ENCODE peak calls at places on chromosomes 1 and 21, in ten cellular contexts. M is activated T-cell treated with anti-CD3 and anti-CD28 coated beads for 1 hour, U is EH, N is T-helper 2 cell, J is Panc1, C is NCI-H2081, W is NCI-H1092 treated with DMSO at 0.1 percent for 48 hours, K is colonic mucosa, V is EL, A is GDM1. X is an unnamed sample.

GRCh38 chr1:96367791-96368190 is 353.8 kb upstream of the PTBP2 start:
- DNase-seq in M (no peak), U (no peak), N (no peak), J (no peak), C (no peak), W (no peak), K (no peak), V (peak), A (no peak), X (no peak)

GRCh38 chr1:44881011-44881632 is 38.1 kb upstream of the PTCH2 start:
- DNase-seq in M (no peak), U (peak), N (no peak), J (no peak), C (no peak), W (no peak), K (no peak), V (peak), A (no peak), X (no peak)

GRCh38 chr1:47223921-47224675 is 7.9 kb downstream of the TAL1 start:
- DNase-seq in M (no peak), U (no peak), N (no peak), J (no peak), C (no peak), W (no peak), K (no peak), V (no peak), A (no peak), X (no peak)

GRCh38 chr1:25631750-25632495 is 15.3 kb downstream of the MAN1C1 start:
- DNase-seq in M (no peak), U (no peak), N (no peak), J (no peak), C (no peak), W (no peak), K (no peak), V (no peak), A (no peak), X (no peak)

GRCh38 chr1:154999651-155000474 is 2.7 kb upstream of the ZBTB7B start:
- DNase-seq in M (no peak), U (no peak), N (peak), J (no peak), C (peak), W (peak), K (peak), V (no peak), A (peak), X (no peak)

GRCh38 chr21:34198232-34199120 is 125.1 kb downstream of the MRPS6 start:
- DNase-seq in M (no peak), U (no peak), N (no peak), J (no peak), C (no peak), W (no peak), K (no peak), V (no peak), A (no peak), X (peak)

GRCh38 chr1:4801192-4801924 is 146.9 kb downstream of the AJAP1 start:
- DNase-seq in M (no peak), U (no peak), N (no peak), J (no peak), C (no peak), W (no peak), K (peak), V (no peak), A (no peak), X (no peak)

GRCh38 chr1:6988796-6989195 is 203.5 kb downstream of the CAMTA1 start:
- DNase-seq in M (no peak), U (no peak), N (no peak), J (no peak), C (no peak), W (no peak), K (no peak), V (no peak), A (no peak), X (no peak)

GRCh38 chr1:62144238-62144831 is 50.3 kb upstream of the L1TD1 start:
- DNase-seq in M (no peak), U (peak), N (no peak), J (peak), C (peak), W (peak), K (peak), V (peak), A (peak), X (no peak)

GRCh38 chr1:204171751-204172178 is 5.6 kb upstream of the REN start:
- DNase-seq in M (no peak), U (peak), N (no peak), J (peak), C (no peak), W (no peak), K (no peak), V (peak), A (no peak), X (no peak)

GRCh38 chr21:26833460-26833939 is 11.7 kb downstream of the ADAMTS1 start:
- DNase-seq in M (no peak), U (no peak), N (no peak), J (no peak), C (no peak), W (no peak), K (no peak), V (no peak), A (no peak), X (no peak)

GRCh38 chr1:31011719-31012118 is 53.8 kb downstream of the PUM1 start:
- DNase-seq in M (no peak), U (no peak), N (no peak), J (no peak), C (no peak), W (no peak), K (no peak), V (no peak), A (no peak), X (no peak)